ENCODE peak calls at places on chromosomes 16 and 17, in seven cellular contexts. T is HFFc6; U is stimulated activated CD8-positive, alpha-beta memory T cell treated with anti-CD3 and anti-CD28 coated beads, Interleukin-7, amount 100 ng/mL, for 1 hour; P is NCI-H2081; S is DMS 273 treated with DMSO at 0.1 percent for 48 hours; C is BE2C; Z is cardiac septum. M is an unnamed sample.

GRCh38 chr17:28792877-28793666 is 49.3 kb downstream of the TRAF4 start:
- DNase-seq in T (no peak), C (no peak), S (no peak), P (no peak), U (no peak), Z (no peak), M (no peak)

GRCh38 chr17:66775881-66776400 is 59.0 kb upstream of the CACNG5 start:
- DNase-seq in Z (no peak), C (no peak), T (no peak), P (no peak), U (no peak), S (no peak), M (no peak)

GRCh38 chr17:55833311-55833710 is 82.5 kb downstream of the PCTP start:
- DNase-seq in S (no peak), C (no peak), T (no peak), P (no peak), U (no peak), Z (no peak), M (peak; percentile 14)

GRCh38 chr16:50982808-50983207 is 168.3 kb downstream of the SALL1 start:
- DNase-seq in Z (no peak), U (no peak), C (no peak), S (no peak), T (no peak), P (no peak), M (no peak)

GRCh38 chr17:73559532-73559931 is 84.7 kb downstream of the SDK2 start:
- DNase-seq in Z (no peak), U (no peak), S (no peak), C (no peak), P (no peak), T (no peak), M (no peak)

GRCh38 chr17:39730095-39730921 is at the start of gene MIEN1:
- DNase-seq in P (peak; percentile 87), T (peak; percentile 66), Z (peak; percentile 97), U (peak; percentile 91), C (peak; percentile 95), S (peak; percentile 14), M (peak; percentile 70)

GRCh38 chr17:43940630-43941029 is 1.6 kb downstream of the PPY start:
- DNase-seq in P (peak; percentile 46), Z (no peak), U (no peak), C (peak; percentile 84), T (peak; percentile 17), S (no peak), M (peak; percentile 14)

GRCh38 chr17:79545251-79546005 is 65.4 kb downstream of the RBFOX3 start:
- DNase-seq in U (no peak), P (no peak), S (peak; percentile 7), Z (no peak), T (no peak), C (no peak), M (no peak)

GRCh38 chr16:66236301-66236700 is 130.2 kb upstream of the CDH5 start:
- DNase-seq in Z (no peak), C (no peak), T (no peak), P (no peak), U (no peak), S (no peak), M (no peak)